ENCODE peak calls at places on chromosomes 16 and 17, in six cellular contexts. S, P, O, B, I and J are unnamed samples.

GRCh38 chr16:68503334-68503733 is 35.8 kb upstream of the ZFP90 start:
- DNase-seq in S (no peak), B (no peak), I (peak), O (no peak), P (no peak), J (no peak)

GRCh38 chr17:19642373-19642893 is 6.1 kb upstream of the ALDH3A2 start:
- DNase-seq in P (no peak), I (no peak), S (no peak), B (no peak), O (no peak), J (no peak)

GRCh38 chr17:57708401-57708800 is 36.7 kb downstream of the CCDC182 start:
- DNase-seq in S (no peak), O (no peak), P (peak), I (peak), B (no peak), J (peak)

GRCh38 chr16:74713876-74714275 is 13.2 kb upstream of the MLKL start:
- DNase-seq in O (no peak), S (no peak), B (no peak), I (no peak), P (no peak), J (no peak)

GRCh38 chr16:50585331-50585776 is 37.2 kb downstream of the NKD1 start:
- DNase-seq in S (no peak), I (no peak), O (no peak), B (no peak), P (no peak), J (peak)

GRCh38 chr16:11586856-11587642 is at the start of gene LITAF:
- DNase-seq in S (peak), P (peak), B (no peak), O (peak), I (peak), J (peak)

GRCh38 chr16:67463691-67464090 is 17.3 kb downstream of the ATP6V0D1 start:
- DNase-seq in S (no peak), P (no peak), B (no peak), O (no peak), I (no peak), J (no peak)

GRCh38 chr17:3870871-3871306 is 22.0 kb downstream of the CAMKK1 start:
- DNase-seq in O (no peak), S (no peak), P (peak), B (no peak), I (peak), J (no peak)

GRCh38 chr16:88568710-88569613 is 1.2 kb upstream of the ZC3H18 start:
- DNase-seq in S (no peak), P (no peak), B (no peak), I (no peak), O (no peak), J (no peak)

GRCh38 chr17:32692179-32692578 is 184.7 kb downstream of the MYO1D start:
- DNase-seq in I (no peak), P (no peak), O (no peak), S (no peak), B (no peak), J (no peak)

GRCh38 chr17:40522961-40523310 is 21.5 kb upstream of the TNS4 start:
- DNase-seq in O (no peak), S (no peak), P (no peak), I (no peak), B (no peak), J (no peak)

GRCh38 chr16:75924397-75924796 is 198.1 kb upstream of the CPHXL start:
- DNase-seq in S (no peak), B (no peak), O (no peak), I (no peak), P (no peak), J (no peak)

GRCh38 chr16:83953796-83954576 is 946 bp downstream of the OSGIN1 start:
- DNase-seq in P (peak), O (no peak), I (peak), S (peak), B (peak), J (peak)

GRCh38 chr17:59641799-59642484 is 22.2 kb downstream of the CLTC start:
- DNase-seq in I (no peak), O (peak), P (no peak), B (no peak), S (no peak), J (no peak)

GRCh38 chr16:28063611-28064061 is at the start of gene GSG1L:
- DNase-seq in P (peak), O (no peak), I (no peak), S (no peak), B (no peak), J (no peak)

GRCh38 chr16:57998484-57998883 is 2.0 kb downstream of the ZNF319 start:
- DNase-seq in B (no peak), P (no peak), O (no peak), I (peak), S (no peak), J (peak)

GRCh38 chr17:6498356-6498755 is 54.1 kb downstream of the PIMREG start:
- DNase-seq in S (no peak), I (no peak), O (no peak), B (no peak), P (no peak), J (no peak)

GRCh38 chr16:66551362-66551761 is 1.0 kb upstream of the CKLF start:
- DNase-seq in P (peak), S (peak), B (no peak), O (peak), I (peak), J (no peak)

GRCh38 chr16:50267651-50268050 is 1.3 kb downstream of the ADCY7 start:
- DNase-seq in O (no peak), B (no peak), S (no peak), I (no peak), P (no peak), J (no peak)

GRCh38 chr17:2064147-2064489 is 9.2 kb downstream of the HIC1 start:
- DNase-seq in O (no peak), S (no peak), B (no peak), I (peak), P (no peak), J (peak)

GRCh38 chr17:2067048-2067452 is 12.1 kb downstream of the HIC1 start:
- DNase-seq in P (no peak), B (no peak), I (peak), S (no peak), O (no peak), J (peak)

GRCh38 chr17:2064511-2064910 is 9.6 kb downstream of the HIC1 start:
- DNase-seq in I (peak), B (no peak), O (no peak), P (no peak), S (no peak), J (peak)

GRCh38 chr17:2063306-2064146 is 8.6 kb downstream of the HIC1 start:
- DNase-seq in I (peak), B (peak), P (peak), S (no peak), O (no peak), J (peak)

GRCh38 chr17:2064980-2065785 is 10.3 kb downstream of the HIC1 start:
- DNase-seq in S (no peak), P (peak), I (peak), B (peak), O (no peak), J (peak)
- TF ChIP-seq CTCF in S (peak), P (peak), I (peak), B (peak), O (peak), J (peak)

GRCh38 chr17:64783556-64784352 is 121.6 kb upstream of the SMURF2 start:
- DNase-seq in O (no peak), I (no peak), B (no peak), P (no peak), S (no peak), J (no peak)
- H3K4me3 ChIP-seq in O (no peak), I (no peak), B (no peak), P (no peak), S (no peak), J (no peak)

GRCh38 chr16:86806181-86806837 is 228.0 kb downstream of the FOXL1 start:
- DNase-seq in P (no peak), S (no peak), O (no peak), B (no peak), I (no peak), J (no peak)
- TF ChIP-seq CTCF in P (no peak), S (no peak), O (no peak), B (no peak), I (no peak), J (no peak)

GRCh38 chr17:81390436-81391214 is 4.6 kb upstream of the BAHCC1 start:
- DNase-seq in P (no peak), I (no peak), B (no peak), S (no peak), O (no peak), J (no peak)

GRCh38 chr17:81393684-81394376 is 1.4 kb upstream of the BAHCC1 start:
- DNase-seq in S (peak), B (peak), P (peak), O (peak), I (peak), J (peak)

GRCh38 chr17:81392909-81393654 is 2.2 kb upstream of the BAHCC1 start:
- DNase-seq in O (no peak), S (peak), B (no peak), P (peak), I (peak), J (peak)

GRCh38 chr17:81391268-81391963 is 3.8 kb upstream of the BAHCC1 start:
- DNase-seq in O (no peak), S (no peak), P (no peak), I (no peak), B (no peak), J (no peak)

DNA sequence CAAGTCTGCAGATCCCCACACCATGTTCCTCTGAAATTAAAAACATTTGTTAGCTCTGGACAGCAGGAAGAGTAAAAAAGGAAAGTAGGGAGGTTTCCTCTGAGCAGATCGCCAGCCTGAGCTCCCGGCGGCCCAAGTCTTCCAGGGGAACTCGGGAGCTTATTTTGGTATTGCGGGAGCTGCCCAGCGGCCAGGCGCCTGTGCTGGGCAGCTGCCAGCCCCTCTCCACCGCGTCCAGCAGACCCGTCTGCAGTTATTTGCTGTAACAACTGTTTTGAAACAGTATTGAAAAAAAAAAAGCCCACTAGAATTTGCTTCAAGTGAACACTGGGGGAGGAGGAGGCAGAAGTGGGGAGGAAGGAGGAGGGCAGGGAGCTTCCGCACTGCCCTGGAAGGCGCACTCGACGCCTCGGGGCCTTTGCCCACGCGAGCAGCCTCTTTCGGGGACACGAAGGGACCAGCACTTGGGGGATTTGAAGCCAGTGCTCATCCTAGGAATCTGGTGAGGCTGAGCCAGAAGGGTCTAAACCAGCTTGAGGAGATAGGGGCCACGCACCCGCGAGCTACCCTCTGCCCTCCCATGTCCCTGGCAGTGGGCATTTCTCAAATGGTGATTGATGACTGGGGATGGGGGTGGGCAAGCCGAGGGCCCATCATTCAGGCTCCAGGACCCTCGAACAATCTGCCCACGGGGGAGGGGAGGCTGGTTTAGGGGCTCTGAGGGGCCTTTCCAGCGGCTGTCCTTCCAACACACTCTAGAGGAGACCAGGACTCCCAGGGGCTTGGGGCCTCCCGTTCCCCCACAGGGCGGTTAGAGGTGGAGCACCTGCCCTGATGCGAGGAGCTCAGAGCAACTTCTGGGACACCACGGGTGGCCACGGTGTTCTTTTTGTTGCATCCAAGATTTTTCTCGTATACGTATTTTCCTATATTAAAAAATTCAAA is 3.0 kb upstream of the BAHCC1 start:
- DNase-seq in P (no peak), I (peak), O (no peak), S (no peak), B (peak), J (peak)
- H3K4me3 ChIP-seq in P (peak), I (peak), O (peak), S (peak), B (peak), J (peak)